ENCODE peak calls at places on chromosomes 16 and 17, in ten cellular contexts. L is tibial nerve; V is kidney; T is IMR-90; E is tibial artery; I is stomach; X is CD8-positive, alpha-beta T cell; G is naive thymus-derived CD4-positive, alpha-beta T cell; R is mammary epithelial cell; P is A549. K is an unnamed sample. For H3K4me1 and H3K9me3, the result is how much of the 10 kb centered on the place peaks cover.

GRCh38 chr16:87324411-87325275 is 7.5 kb upstream of the C16orf95 start:
- DNase-seq in L (no peak), V (peak), T (peak), E (no peak), I (no peak), X (no peak), G (peak), R (no peak), P (peak), K (no peak)

GRCh38 chr16:83420206-83420760 is 387.5 kb upstream of the HSBP1 start:
- DNase-seq in L (no peak), V (no peak), T (peak), E (no peak), I (no peak), X (no peak), G (no peak), R (peak), P (no peak), K (peak)

GRCh38 chr16:81779540-81780320 is 639 bp downstream of the PLCG2 start:
- DNase-seq in L (no peak), V (peak), T (no peak), E (no peak), I (peak), X (no peak), G (no peak), R (no peak), P (peak), K (no peak)

GRCh38 chr16:84181144-84181915 is 5.5 kb downstream of the TAF1C start:
- DNase-seq in L (no peak), V (no peak), T (no peak), E (no peak), I (no peak), X (no peak), G (no peak), R (no peak), P (no peak), K (no peak)

GRCh38 chr17:60901222-60901621 is 223.6 kb downstream of the BCAS3 start:
- DNase-seq in L (no peak), V (no peak), T (peak), E (no peak), I (no peak), X (no peak), G (no peak), R (no peak), P (no peak), K (no peak)

GRCh38 chr17:8997994-8998628 is 23.2 kb upstream of the NTN1 start:
- DNase-seq in L (peak), V (no peak), T (peak), E (peak), I (peak), X (peak), G (peak), R (peak), P (peak), K (no peak)

GRCh38 chr17:44233582-44233981 is 14.1 kb upstream of the UBTF start:
- DNase-seq in L (no peak), V (no peak), T (no peak), E (no peak), I (no peak), X (no peak), G (no peak), R (no peak), P (no peak), K (no peak)

GRCh38 chr17:77127735-77128361 is 12.9 kb upstream of the SEC14L1 start:
- DNase-seq in L (peak), V (peak), T (no peak), E (peak), I (peak), X (peak), G (peak), R (peak), P (no peak), K (no peak)

GRCh38 chr17:41494524-41494923 is 4.8 kb upstream of the KRT36 start:
- DNase-seq in L (no peak), V (no peak), T (peak), E (no peak), I (no peak), X (no peak), G (no peak), R (peak), P (no peak), K (no peak)
- H3K4me1 ChIP-seq in L (under half), V (under half), T (under half), E (under half), I (under half), X (under half), G (under half), R (under half), P (under half), K (under half)

DNA sequence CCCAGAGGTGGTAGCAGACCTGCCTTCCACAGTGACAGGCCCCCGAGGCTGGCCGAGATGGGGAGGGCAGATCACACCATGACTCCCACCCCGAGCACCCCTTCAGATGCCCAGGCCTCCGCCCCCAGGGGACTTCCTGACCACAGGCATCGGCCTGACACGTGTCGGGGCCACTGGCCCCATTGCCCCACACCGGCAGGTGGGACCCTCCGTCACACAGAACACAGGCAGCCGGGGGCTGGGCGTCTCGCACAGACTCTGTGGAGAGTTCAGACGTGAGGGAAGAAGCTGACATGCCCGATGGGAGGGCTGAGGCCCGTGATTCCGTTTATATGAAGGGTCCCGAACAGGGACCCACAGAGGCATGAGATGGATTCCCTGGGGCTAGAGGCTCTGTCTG is 51.3 kb upstream of the GNG13 start:
- DNase-seq in L (no peak), V (peak), T (no peak), E (no peak), I (no peak), X (no peak), G (no peak), R (no peak), P (no peak), K (no peak)
- H3K9me3 ChIP-seq in L (under half), V (under half), T (under half), E (under half), I (under half), X (under half), G (under half), R (under half), P (under half), K (under half)

GRCh38 chr17:17833664-17834357 is 3.0 kb downstream of the SREBF1 start:
- DNase-seq in L (no peak), V (no peak), T (no peak), E (no peak), I (no peak), X (no peak), G (no peak), R (no peak), P (no peak), K (no peak)

GRCh38 chr17:17835415-17836249 is 1.2 kb downstream of the SREBF1 start:
- DNase-seq in L (no peak), V (peak), T (no peak), E (no peak), I (no peak), X (no peak), G (no peak), R (no peak), P (no peak), K (no peak)

GRCh38 chr17:17836250-17836817 is 452 bp downstream of the SREBF1 start:
- DNase-seq in L (peak), V (peak), T (peak), E (peak), I (peak), X (peak), G (peak), R (peak), P (peak), K (peak)

GRCh38 chr17:17836818-17837379 is at the start of gene SREBF1:
- DNase-seq in L (no peak), V (peak), T (peak), E (peak), I (peak), X (peak), G (peak), R (no peak), P (peak), K (no peak)

DNA sequence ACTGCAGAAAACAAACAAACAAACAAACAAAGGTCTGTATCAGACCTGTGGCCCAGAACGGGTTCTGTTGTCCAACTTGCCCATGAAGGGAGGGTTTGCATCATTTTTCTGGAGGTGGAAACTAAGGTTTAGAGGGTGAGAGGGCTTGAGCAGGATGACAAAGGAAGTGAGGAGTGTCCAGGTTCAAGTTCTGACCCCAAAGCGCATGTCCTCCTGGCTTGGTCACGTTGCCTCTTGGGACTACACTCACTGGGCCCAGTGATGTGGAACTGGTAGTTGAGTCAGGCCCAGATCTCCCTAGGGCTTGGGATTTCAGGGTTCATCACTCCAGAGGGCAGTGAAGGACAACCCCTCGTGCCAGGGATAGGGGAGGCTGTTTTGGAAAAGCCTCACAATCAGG is 1.8 kb downstream of the SREBF1 start:
- DNase-seq in L (no peak), V (no peak), T (no peak), E (no peak), I (no peak), X (no peak), G (no peak), R (no peak), P (no peak), K (no peak)
- H3K4me1 ChIP-seq in L (under half), V (half or more), T (under half), E (under half), I (half or more), X (half or more), G (half or more), R (under half), P (half or more), K (half or more)

DNA sequence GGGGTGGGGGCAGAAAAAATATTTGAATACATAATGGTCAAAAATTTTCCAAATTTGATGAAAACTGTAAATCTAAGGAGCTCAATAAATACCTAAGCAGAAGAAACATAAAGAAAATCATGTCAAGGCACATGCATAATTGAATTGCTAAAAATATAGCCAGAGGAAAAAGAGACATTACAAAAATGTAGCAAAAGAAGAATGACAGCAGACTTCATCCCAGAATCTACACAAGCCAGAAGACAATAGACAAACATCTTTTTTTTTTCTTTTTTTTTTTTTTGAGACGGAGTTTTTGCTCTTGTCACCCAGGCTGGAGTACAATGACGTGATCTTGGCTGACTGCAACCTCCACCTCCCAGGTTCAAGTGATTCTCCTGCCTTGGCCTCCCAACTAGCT is 62.0 kb upstream of the ATP2A3 start:
- DNase-seq in L (no peak), V (no peak), T (no peak), E (no peak), I (no peak), X (no peak), G (no peak), R (no peak), P (no peak), K (no peak)
- H3K9me3 ChIP-seq in L (half or more), V (under half), T (under half), E (under half), I (half or more), X (under half), G (under half), R (under half), P (half or more), K (under half)

GRCh38 chr17:72408641-72409040 is 287.8 kb downstream of the SOX9 start:
- DNase-seq in L (no peak), V (no peak), T (no peak), E (no peak), I (no peak), X (no peak), G (no peak), R (no peak), P (no peak), K (no peak)
- H3K4me1 ChIP-seq in L (under half), V (under half), T (under half), E (under half), I (under half), X (under half), G (under half), R (half or more), P (half or more), K (under half)

GRCh38 chr16:75175074-75175473 is 26.8 kb downstream of the ZFP1 start:
- DNase-seq in L (no peak), V (no peak), T (no peak), E (no peak), I (no peak), X (no peak), G (no peak), R (no peak), P (no peak), K (no peak)
- H3K9me3 ChIP-seq in L (half or more), V (under half), T (half or more), E (under half), I (half or more), X (under half), G (under half), R (under half), P (half or more), K (under half)

GRCh38 chr17:5184284-5184683 is 7.4 kb downstream of the ZNF594 start:
- DNase-seq in L (no peak), V (no peak), T (no peak), E (no peak), I (no peak), X (no peak), G (no peak), R (no peak), P (no peak), K (no peak)
- H3K4me1 ChIP-seq in L (under half), V (under half), T (under half), E (under half), I (under half), X (under half), G (under half), R (under half), P (under half), K (under half)

K was measured in esophagus muscularis mucosa.